ENCODE peak calls at places on chromosomes 6 and 20, in ten cellular contexts. Z is Peyer's patch; H is MM.1S; A is CD8-positive, alpha-beta T cell; U is gastrocnemius medialis; S is NB4; Y is cardiac fibroblast; K is BE2C; O is neural progenitor cell; Q is HepG2. N is an unnamed sample.

GRCh38 chr6:125471703-125472102 is 169.9 kb upstream of the HDDC2 start:
- DNase-seq in O (no peak), Z (no peak), H (no peak), A (no peak), K (no peak), Y (no peak), Q (no peak), U (no peak), S (no peak), N (no peak)

GRCh38 chr20:33667245-33668086 is 723 bp downstream of the ACTL10 start:
- DNase-seq in S (peak; percentile 87), H (peak; percentile 82), Y (peak; percentile 82), K (peak; percentile 85), A (peak; percentile 40), U (peak; percentile 55), Z (peak; percentile 84), Q (no peak), O (no peak), N (peak; percentile 37)

GRCh38 chr6:91697010-91697694 is 1110.3 kb upstream of the MAP3K7 start:
- DNase-seq in H (no peak), S (peak; percentile 12), O (no peak), U (no peak), Z (no peak), A (no peak), Q (no peak), K (no peak), Y (no peak), N (no peak)

GRCh38 chr20:64131406-64131805 is 24.0 kb upstream of the NPBWR2 start:
- DNase-seq in Q (peak; percentile 60), S (peak; percentile 43), U (no peak), Z (peak; percentile 42), K (no peak), Y (peak; percentile 6), H (no peak), O (no peak), A (no peak), N (no peak)

GRCh38 chr20:2817341-2817726 is 1.2 kb downstream of the TMEM239 start:
- DNase-seq in A (no peak), Q (no peak), H (no peak), Y (no peak), O (no peak), Z (no peak), S (no peak), K (no peak), U (no peak), N (no peak)

GRCh38 chr6:6362051-6362450 is 41.6 kb upstream of the F13A1 start:
- DNase-seq in K (no peak), Y (no peak), S (peak; percentile 22), U (no peak), H (no peak), O (no peak), A (no peak), Z (no peak), Q (no peak), N (no peak)

GRCh38 chr20:38883081-38883980 is 42.9 kb upstream of the FAM83D start:
- DNase-seq in O (no peak), Y (peak; percentile 21), H (no peak), Z (peak; percentile 66), S (no peak), U (no peak), A (peak; percentile 34), K (peak; percentile 98), Q (no peak), N (no peak)

GRCh38 chr20:658731-659291 is 5.8 kb upstream of the SRXN1 start:
- DNase-seq in Y (no peak), A (no peak), Q (no peak), H (no peak), K (no peak), O (no peak), Z (no peak), U (no peak), S (no peak), N (no peak)

GRCh38 chr20:63908008-63908682 is 13.2 kb downstream of the DNAJC5 start:
- DNase-seq in Y (peak; percentile 11), A (no peak), U (no peak), H (no peak), S (no peak), Z (peak; percentile 89), Q (peak; percentile 44), K (no peak), O (no peak), N (no peak)

GRCh38 chr20:60389441-60389840 is 431.2 kb downstream of the CDH26 start:
- DNase-seq in A (no peak), Z (no peak), S (no peak), U (no peak), Q (no peak), K (no peak), O (no peak), H (no peak), Y (no peak), N (no peak)

GRCh38 chr20:30811896-30812671 is 445.4 kb upstream of the DEFB115 start:
- DNase-seq in K (no peak), O (peak; percentile 39), H (no peak), S (peak; percentile 49), Y (peak; percentile 57), U (peak; percentile 28), Z (peak; percentile 65), Q (no peak), A (no peak), N (no peak)

GRCh38 chr6:29941476-29941875 is 856 bp upstream of the HLA-A start:
- DNase-seq in Y (no peak), H (no peak), Z (no peak), A (no peak), K (no peak), Q (no peak), S (peak; percentile 45), U (no peak), O (no peak), N (no peak)

GRCh38 chr6:29941916-29942274 is 437 bp upstream of the HLA-A start:
- DNase-seq in U (no peak), Y (no peak), H (no peak), A (no peak), Z (no peak), S (peak; percentile 9), Q (no peak), K (no peak), O (no peak), N (no peak)

GRCh38 chr6:29943053-29943966 is 978 bp downstream of the HLA-A start:
- DNase-seq in A (peak; percentile 34), Q (no peak), K (no peak), H (no peak), U (no peak), O (no peak), Z (peak; percentile 64), S (no peak), Y (no peak), N (no peak)

GRCh38 chr6:29941006-29941405 is 1.3 kb upstream of the HLA-A start:
- DNase-seq in U (no peak), Q (no peak), Y (no peak), O (no peak), Z (no peak), A (no peak), H (no peak), S (no peak), K (no peak), N (no peak)

GRCh38 chr6:29942275-29943052 is at the start of gene HLA-A:
- DNase-seq in K (peak; percentile 89), O (peak; percentile 95), H (peak; percentile 93), Q (peak; percentile 94), U (peak; percentile 94), Z (peak; percentile 98), S (peak; percentile 75), A (peak; percentile 90), Y (peak; percentile 94), N (peak; percentile 84)
- H3K4me3 ChIP-seq in K (peak within 1 kb of the TSS; percentile 73), O (peak within 1 kb of the TSS; percentile 58), H (peak within 1 kb of the TSS; percentile 72), Q (peak within 1 kb of the TSS; percentile 80), U (peak within 1 kb of the TSS; percentile 70), Z (peak within 1 kb of the TSS; percentile 62), S (peak within 1 kb of the TSS; percentile 47), A (peak within 1 kb of the TSS; percentile 82), Y (peak within 1 kb of the TSS; percentile 75), N (peak within 1 kb of the TSS; percentile 70)

GRCh38 chr20:50969912-50970311 is 11.3 kb downstream of the MOCS3 start:
- DNase-seq in S (no peak), Z (no peak), O (no peak), A (no peak), Y (no peak), U (no peak), K (no peak), Q (no peak), H (no peak), N (no peak)
- TF ChIP-seq CTCF in S (no peak), Z (no peak), O (no peak), A (no peak), Y (no peak), U (no peak), K (no peak), Q (no peak), H (no peak), N (no peak)

GRCh38 chr6:13355969-13356368 is 27.6 kb upstream of the TBC1D7 start:
- DNase-seq in H (peak; percentile 93), O (no peak), S (no peak), Z (no peak), A (peak; percentile 14), Q (no peak), U (no peak), Y (no peak), K (no peak), N (no peak)

GRCh38 chr6:13357551-13358075 is 29.3 kb upstream of the TBC1D7 start:
- DNase-seq in A (no peak), Z (no peak), H (no peak), K (no peak), Q (no peak), O (peak; percentile 70), U (no peak), Y (peak; percentile 57), S (no peak), N (peak; percentile 73)

GRCh38 chr6:13354331-13355042 is 26.1 kb upstream of the TBC1D7 start:
- DNase-seq in S (peak; percentile 82), O (no peak), U (no peak), K (no peak), Y (peak; percentile 82), Z (no peak), A (no peak), H (no peak), Q (no peak), N (no peak)

GRCh38 chr6:13352165-13352564 is 23.8 kb upstream of the TBC1D7 start:
- DNase-seq in K (no peak), Y (no peak), S (no peak), A (no peak), H (no peak), O (no peak), Z (no peak), U (no peak), Q (no peak), N (no peak)

GRCh38 chr6:13355043-13355945 is 27.0 kb upstream of the TBC1D7 start:
- DNase-seq in K (no peak), S (peak; percentile 51), O (no peak), A (no peak), Z (no peak), Y (peak; percentile 94), H (peak; percentile 92), U (no peak), Q (peak; percentile 41), N (peak; percentile 97)
- H3K4me3 ChIP-seq in K (no peak overlapping the region), S (no peak overlapping the region), O (no peak overlapping the region), A (peak overlapping the region; percentile 22), Z (no peak overlapping the region), Y (no peak overlapping the region), H (peak overlapping the region; percentile 46), U (no peak overlapping the region), Q (no peak overlapping the region), N (no peak overlapping the region)

DNA sequence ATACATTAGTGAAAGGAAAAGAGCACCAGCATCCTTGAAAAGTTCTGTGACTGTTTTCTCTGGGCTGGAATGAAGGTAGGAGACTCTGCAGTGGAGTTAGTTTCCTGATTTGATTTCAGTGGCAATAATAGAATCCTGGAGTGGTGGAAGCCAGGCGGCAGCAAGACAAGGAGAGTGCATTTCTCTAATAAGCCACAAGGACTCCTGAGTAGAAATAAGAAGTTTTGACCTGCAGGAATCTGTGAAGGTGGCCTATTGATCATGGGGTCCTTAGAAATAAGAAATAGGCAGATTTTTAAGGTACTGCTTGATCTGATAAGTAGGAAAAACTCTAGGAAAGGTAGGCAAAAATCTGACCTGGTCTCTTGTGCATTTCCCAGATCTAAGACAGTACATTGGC is 68.4 kb upstream of the ELOVL5 start:
- DNase-seq in O (no peak), U (no peak), Q (no peak), A (no peak), Y (no peak), Z (no peak), K (no peak), S (no peak), H (no peak), N (no peak)
- TF ChIP-seq CTCF in O (peak; percentile 29), U (no peak), Q (no peak), A (no peak), Y (peak; percentile 4), Z (no peak), K (no peak), S (no peak), H (no peak), N (no peak)

N was measured in astrocyte of the cerebellum.